ENCODE peak calls at places on chromosome 1, in ten cellular contexts. M is cardiac muscle cell, J is heart left ventricle, E is esophagus squamous epithelium, W is breast epithelium, R is ovary, L is HepG2, K is PC-9, V is lower lobe of right lung, H is substantia nigra. B is an unnamed sample.

GRCh38 chr1:156898971-156899657 is 5.6 kb downstream of the PEAR1 start:
- DNase-seq in W (no peak), J (no peak), V (peak), M (no peak), L (no peak), E (no peak), R (no peak), H (no peak), K (no peak), B (no peak)

GRCh38 chr1:65084068-65084467 is 63.9 kb upstream of the AK4 start:
- DNase-seq in J (no peak), E (no peak), W (no peak), H (no peak), L (no peak), R (no peak), M (no peak), K (no peak), V (no peak), B (no peak)

GRCh38 chr1:7667625-7668218 is 103.4 kb upstream of the VAMP3 start:
- DNase-seq in W (peak), E (no peak), R (peak), J (peak), M (peak), H (peak), L (peak), K (peak), V (peak), B (peak)

GRCh38 chr1:10353282-10353681 is 45.6 kb upstream of the PGD start:
- DNase-seq in M (peak), K (no peak), E (no peak), H (no peak), R (no peak), V (no peak), L (no peak), W (no peak), J (no peak), B (no peak)

GRCh38 chr1:208069317-208069716 is 158.4 kb upstream of the CD34 start:
- DNase-seq in W (no peak), V (no peak), J (no peak), M (no peak), H (no peak), L (no peak), E (no peak), R (no peak), K (no peak), B (no peak)

GRCh38 chr1:25932321-25932720 is 26.1 kb upstream of the STMN1 start:
- DNase-seq in E (no peak), J (no peak), H (no peak), V (no peak), R (no peak), W (no peak), L (no peak), M (no peak), K (no peak), B (no peak)

GRCh38 chr1:225977937-225978748 is 21.0 kb downstream of the SDE2 start:
- DNase-seq in L (no peak), H (no peak), J (no peak), R (no peak), M (no peak), W (no peak), V (no peak), K (no peak), E (no peak), B (no peak)

GRCh38 chr1:32907435-32907834 is 6.2 kb upstream of the TMEM54 start:
- DNase-seq in H (no peak), M (peak), V (no peak), E (no peak), W (no peak), L (no peak), R (no peak), K (no peak), J (no peak), B (no peak)

GRCh38 chr1:95067069-95067468 is 5.7 kb downstream of the ALG14 start:
- DNase-seq in H (no peak), V (no peak), J (no peak), R (no peak), L (peak), E (no peak), W (no peak), K (no peak), M (no peak), B (no peak)

DNA sequence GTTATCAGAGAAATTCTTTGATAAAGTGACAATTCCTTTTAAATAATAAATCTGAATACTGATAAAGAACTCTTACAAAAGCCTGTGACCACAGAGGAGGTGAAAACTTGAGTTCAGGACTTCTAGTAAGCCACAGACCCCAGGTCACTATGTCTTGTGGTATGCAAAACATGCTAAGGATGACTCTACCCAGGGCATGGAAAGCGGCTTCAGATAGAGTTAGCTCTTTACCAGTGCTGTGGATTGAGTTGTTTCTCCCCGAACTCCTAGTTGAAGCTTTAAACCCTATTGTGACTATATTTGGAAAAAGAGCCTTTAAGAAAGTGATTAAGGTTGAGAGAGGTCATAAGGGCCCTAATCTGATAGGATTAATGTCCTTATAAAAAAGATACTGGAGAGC is 42.3 kb downstream of the HLX start:
- DNase-seq in L (no peak), E (no peak), K (no peak), M (no peak), J (no peak), W (no peak), H (no peak), R (no peak), V (no peak), B (no peak)
- H3K27ac ChIP-seq in L (no peak), E (no peak), K (no peak), M (no peak), J (no peak), W (no peak), H (no peak), R (no peak), V (no peak), B (no peak)

GRCh38 chr1:153697191-153697872 is 18.8 kb downstream of the NPR1 start:
- DNase-seq in J (peak), K (peak), W (no peak), E (no peak), V (no peak), L (peak), R (peak), M (peak), H (no peak), B (no peak)
- H3K27ac ChIP-seq in J (peak), K (peak), W (peak), E (peak), V (peak), L (no peak), R (peak), M (peak), H (peak), B (peak)

GRCh38 chr1:38047603-38048146 is 1.1 kb upstream of the POU3F1 start:
- DNase-seq in L (no peak), M (peak), K (no peak), E (no peak), R (no peak), W (no peak), J (no peak), H (no peak), V (no peak), B (no peak)
- H3K27ac ChIP-seq in L (no peak), M (no peak), K (no peak), E (peak), R (peak), W (peak), J (no peak), H (no peak), V (no peak), B (no peak)

GRCh38 chr1:16242556-16243407 is 5.8 kb upstream of the CPLANE2 start:
- DNase-seq in R (no peak), J (no peak), L (no peak), E (no peak), M (no peak), W (no peak), K (no peak), V (no peak), H (no peak), B (no peak)

GRCh38 chr1:16241116-16241763 is 4.3 kb upstream of the CPLANE2 start:
- DNase-seq in V (peak), R (no peak), K (no peak), L (peak), E (no peak), J (no peak), M (no peak), H (no peak), W (no peak), B (no peak)

GRCh38 chr1:16243936-16244649 is 7.1 kb upstream of the CPLANE2 start:
- DNase-seq in L (peak), M (peak), W (peak), R (peak), H (peak), V (peak), K (peak), J (peak), E (no peak), B (peak)

GRCh38 chr1:16244650-16245285 is 7.8 kb upstream of the CPLANE2 start:
- DNase-seq in E (no peak), V (no peak), W (no peak), H (no peak), K (no peak), R (no peak), M (no peak), J (no peak), L (no peak), B (no peak)

GRCh38 chr1:16243408-16243690 is 6.4 kb upstream of the CPLANE2 start:
- DNase-seq in J (no peak), W (no peak), R (no peak), E (no peak), L (no peak), V (no peak), K (no peak), M (no peak), H (no peak), B (no peak)
- H3K27ac ChIP-seq in J (no peak), W (no peak), R (peak), E (no peak), L (no peak), V (no peak), K (no peak), M (no peak), H (no peak), B (no peak)

GRCh38 chr1:3397311-3397710 is 57.2 kb upstream of the ARHGEF16 start:
- DNase-seq in K (no peak), H (no peak), M (no peak), L (no peak), E (no peak), V (no peak), J (no peak), R (no peak), W (no peak), B (peak)
- H3K27ac ChIP-seq in K (no peak), H (no peak), M (no peak), L (no peak), E (no peak), V (no peak), J (no peak), R (no peak), W (no peak), B (no peak)

DNA sequence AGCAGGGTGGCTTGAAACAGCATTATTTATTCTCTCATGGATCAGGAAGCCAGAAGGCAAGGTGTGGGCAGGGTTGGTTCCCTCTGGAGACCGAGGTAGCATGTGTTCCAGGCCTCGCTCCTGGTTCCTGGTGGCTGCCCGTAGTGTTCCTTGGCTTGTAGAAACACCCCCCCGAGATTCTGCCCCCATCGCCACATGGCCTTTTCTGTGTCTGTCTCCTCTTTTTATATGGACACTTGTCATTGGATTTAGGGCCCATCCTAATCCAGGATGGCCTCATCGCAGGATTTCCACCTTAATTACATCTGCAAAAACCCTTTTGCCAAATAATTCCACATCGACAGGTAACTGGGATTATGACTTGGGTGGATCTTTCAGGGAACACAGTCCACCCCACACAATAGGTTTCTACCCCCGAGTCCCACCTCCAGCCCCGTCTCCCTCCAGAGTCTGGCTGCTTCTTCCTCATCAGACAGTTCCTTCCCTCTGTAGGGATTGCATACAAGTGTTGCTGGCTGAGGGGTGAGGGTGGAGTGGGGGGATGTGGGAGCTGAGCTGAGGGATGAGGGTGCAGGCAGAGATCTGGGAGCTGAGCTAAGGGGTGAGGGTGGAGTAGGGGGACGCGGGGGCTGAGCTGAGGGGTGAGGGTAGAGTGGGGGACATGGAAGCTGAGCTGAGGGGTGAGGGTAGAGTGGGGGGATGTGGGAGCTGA is 12.3 kb upstream of the NPHP4 start:
- DNase-seq in K (no peak), M (no peak), H (no peak), E (no peak), V (peak), J (peak), L (no peak), R (no peak), W (peak), B (no peak)
- H3K27ac ChIP-seq in K (no peak), M (no peak), H (no peak), E (no peak), V (no peak), J (no peak), L (no peak), R (no peak), W (no peak), B (no peak)

B was measured in upper lobe of left lung.